ENCODE peak calls at places on chromosomes 13 and 19, in eight cellular contexts. O, M, P, C, W, H, B and A are unnamed samples.

GRCh38 chr19:56764296-56764695 is 76.2 kb downstream of the PEG3 start:
- DNase-seq in B (no peak), O (no peak), M (no peak), P (no peak), W (no peak), C (no peak), H (no peak), A (no peak)

GRCh38 chr19:56273563-56274117 is 1.1 kb downstream of the EDDM13 start:
- DNase-seq in M (no peak), C (no peak), O (peak; percentile 71), B (peak; percentile 24), P (no peak), H (no peak), W (peak; percentile 36), A (no peak)

GRCh38 chr13:46484561-46484960 is 68.4 kb upstream of the LRCH1 start:
- DNase-seq in C (no peak), P (no peak), M (no peak), H (no peak), W (no peak), B (no peak), O (peak; percentile 15), A (no peak)

GRCh38 chr19:15869109-15869555 is 28.7 kb downstream of the CYP4F2 start:
- DNase-seq in H (no peak), O (peak; percentile 5), W (peak; percentile 96), P (no peak), C (no peak), B (peak; percentile 35), M (peak; percentile 31), A (no peak)

GRCh38 chr19:24140099-24140498 is 53.1 kb downstream of the ZNF254 start:
- DNase-seq in M (no peak), H (no peak), O (peak; percentile 97), P (no peak), B (peak; percentile 71), W (peak; percentile 2), C (peak; percentile 83), A (no peak)

GRCh38 chr13:35882722-35883497 is 248.3 kb downstream of the DCLK1 start:
- DNase-seq in B (no peak), P (no peak), C (no peak), M (no peak), W (no peak), O (no peak), H (no peak), A (no peak)

GRCh38 chr13:49560270-49561063 is 24.9 kb downstream of the RCBTB1 start:
- DNase-seq in C (peak; percentile 43), M (no peak), P (no peak), H (no peak), B (no peak), W (peak; percentile 14), O (peak; percentile 31), A (no peak)

GRCh38 chr13:28137556-28137955 is 789 bp upstream of the PAN3 start:
- DNase-seq in B (no peak), H (no peak), O (peak; percentile 20), W (no peak), M (no peak), C (no peak), P (no peak), A (no peak)

GRCh38 chr13:46687810-46688209 is 109.2 kb downstream of the ESD start:
- DNase-seq in C (no peak), B (no peak), O (peak; percentile 46), W (peak; percentile 56), P (peak; percentile 75), H (no peak), M (no peak), A (no peak)

GRCh38 chr13:110216403-110217041 is 90.4 kb downstream of the COL4A1 start:
- DNase-seq in W (no peak), C (no peak), M (no peak), B (peak; percentile 62), H (peak; percentile 91), O (peak; percentile 88), P (no peak), A (peak; percentile 26)

GRCh38 chr13:41018583-41018909 is 570 bp downstream of the ELF1 start:
- DNase-seq in W (no peak), H (no peak), M (no peak), C (no peak), P (no peak), O (no peak), B (no peak), A (no peak)

GRCh38 chr13:41017153-41017552 is 2.0 kb downstream of the ELF1 start:
- DNase-seq in O (no peak), M (peak; percentile 57), B (no peak), W (no peak), P (no peak), H (no peak), C (no peak), A (no peak)

GRCh38 chr13:41019027-41019487 is at the start of gene ELF1:
- DNase-seq in B (peak; percentile 54), O (peak; percentile 76), W (peak; percentile 78), M (peak; percentile 72), C (no peak), H (no peak), P (no peak), A (no peak)

GRCh38 chr13:41019578-41020347 is 647 bp upstream of the ELF1 start:
- DNase-seq in P (no peak), B (no peak), M (no peak), W (no peak), O (no peak), H (no peak), C (no peak), A (no peak)

GRCh38 chr13:41017744-41018582 is 1.2 kb downstream of the ELF1 start:
- DNase-seq in B (no peak), M (no peak), H (no peak), W (no peak), C (no peak), O (no peak), P (no peak), A (no peak)
- TF ChIP-seq CTCF in B (no peak), M (no peak), H (no peak), W (no peak), C (no peak), O (no peak), P (no peak), A (no peak)

GRCh38 chr19:12162513-12162881 is 399 bp upstream of the ZNF136 start:
- DNase-seq in O (no peak), C (no peak), P (no peak), W (no peak), B (no peak), M (no peak), H (no peak), A (no peak)
- TF ChIP-seq CTCF in O (no peak), C (no peak), P (no peak), W (no peak), B (no peak), M (no peak), H (no peak), A (no peak)

DNA sequence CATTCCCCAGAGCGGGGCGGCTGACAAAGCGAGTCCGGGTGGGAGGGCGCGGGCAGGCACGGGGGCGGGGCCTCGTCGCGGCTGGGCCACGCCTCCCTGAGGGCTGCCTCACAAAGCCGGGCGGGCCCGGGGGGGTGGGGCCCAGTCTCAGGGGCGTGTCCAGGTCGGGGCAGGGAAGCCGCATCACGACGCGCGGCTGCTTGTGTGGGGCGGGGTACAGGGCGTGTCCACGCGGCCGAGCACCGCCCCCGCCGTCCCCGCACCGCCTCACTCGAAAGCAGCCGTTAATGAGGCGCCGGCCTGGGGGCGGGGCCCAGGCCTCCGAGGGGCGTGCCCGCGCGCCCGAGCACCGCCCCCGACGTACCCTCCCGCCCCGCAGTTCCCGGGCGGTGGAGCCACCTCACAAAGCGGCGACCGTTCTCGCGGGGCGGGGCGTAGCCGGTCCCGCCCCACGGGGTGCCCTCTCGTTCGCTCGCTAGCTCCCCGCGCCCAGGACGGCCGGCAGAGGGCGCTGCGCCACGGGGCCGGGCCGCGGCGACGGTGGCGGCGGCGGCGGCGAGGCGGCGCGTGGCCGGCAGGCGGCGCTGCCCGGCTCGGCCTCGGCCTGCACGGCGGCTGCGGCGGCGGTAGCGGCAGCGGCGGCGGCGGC is at the start of gene CARM1:
- DNase-seq in W (peak; percentile 100), C (peak; percentile 97), O (peak; percentile 99), B (peak; percentile 98), M (peak; percentile 99), P (peak; percentile 98), H (peak; percentile 99), A (peak; percentile 98)
- TF ChIP-seq CTCF in W (peak; percentile 86), C (peak; percentile 49), O (peak; percentile 34), B (peak; percentile 37), M (peak; percentile 84), P (peak; percentile 67), H (peak; percentile 56), A (peak; percentile 53)

DNA sequence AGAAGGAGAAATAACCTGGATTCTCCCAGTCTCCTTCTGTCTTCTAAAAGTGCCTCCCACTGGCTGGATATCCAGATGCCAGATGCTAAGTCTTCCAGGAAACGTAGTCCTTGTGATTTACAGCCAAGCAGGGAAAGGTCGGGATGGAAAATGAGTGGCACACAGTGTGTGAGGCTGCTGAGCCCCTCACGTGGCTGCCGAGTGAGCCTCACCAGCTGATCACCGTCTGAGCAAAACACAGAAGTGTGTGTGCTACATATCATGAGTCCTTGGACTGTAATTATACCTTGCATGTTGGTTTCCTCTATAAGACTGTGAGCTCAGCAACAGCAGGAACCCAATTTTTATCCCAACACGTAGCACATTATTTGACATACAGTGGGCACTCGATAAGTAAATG is 15.1 kb downstream of the LHFPL6 start:
- DNase-seq in P (no peak), H (no peak), C (no peak), B (no peak), O (no peak), W (no peak), M (no peak), A (no peak)
- TF ChIP-seq CTCF in P (no peak), H (no peak), C (no peak), B (no peak), O (no peak), W (no peak), M (no peak), A (no peak)